ENCODE peak calls at places on chromosomes 5 and 9, in six cellular contexts. One of them, this sample, is unnamed.

GRCh38 chr9:99478469-99479027 is 256.5 kb downstream of the SEC61B start:
- DNase-seq in fibroblast of mammary gland: no peak
- DNase-seq in cardiac muscle cell: no peak
- DNase-seq in PC-3: no peak
- DNase-seq in H7: no peak
- DNase-seq in HuH-7.5: no peak
- DNase-seq in this sample: no peak

GRCh38 chr5:75203604-75204003 is 33.1 kb downstream of the ANKRD31 start:
- DNase-seq in fibroblast of mammary gland: no peak
- DNase-seq in cardiac muscle cell: no peak
- DNase-seq in PC-3: no peak
- DNase-seq in H7: no peak
- DNase-seq in HuH-7.5: no peak
- DNase-seq in this sample: no peak

GRCh38 chr5:565782-566445 is 41.7 kb upstream of the SLC9A3 start:
- DNase-seq in fibroblast of mammary gland: peak
- DNase-seq in cardiac muscle cell: no peak
- DNase-seq in PC-3: peak
- DNase-seq in H7: peak
- DNase-seq in HuH-7.5: no peak
- DNase-seq in this sample: no peak

GRCh38 chr9:21750021-21750735 is 52.3 kb upstream of the MTAP start:
- DNase-seq in fibroblast of mammary gland: peak
- DNase-seq in cardiac muscle cell: no peak
- DNase-seq in PC-3: no peak
- DNase-seq in H7: no peak
- DNase-seq in HuH-7.5: no peak
- DNase-seq in this sample: no peak

GRCh38 chr5:157842185-157842584 is 16.8 kb downstream of the CLINT1 start:
- DNase-seq in fibroblast of mammary gland: no peak
- DNase-seq in cardiac muscle cell: no peak
- DNase-seq in PC-3: no peak
- DNase-seq in H7: no peak
- DNase-seq in HuH-7.5: no peak
- DNase-seq in this sample: no peak

GRCh38 chr9:94741856-94742255 is 15.4 kb downstream of the AOPEP start:
- DNase-seq in fibroblast of mammary gland: no peak
- DNase-seq in cardiac muscle cell: no peak
- DNase-seq in PC-3: no peak
- DNase-seq in H7: no peak
- DNase-seq in HuH-7.5: no peak
- DNase-seq in this sample: no peak

GRCh38 chr5:159849437-159850191 is 66.7 kb upstream of the ADRA1B start:
- DNase-seq in fibroblast of mammary gland: peak
- DNase-seq in cardiac muscle cell: no peak
- DNase-seq in PC-3: peak
- DNase-seq in H7: no peak
- DNase-seq in HuH-7.5: no peak
- DNase-seq in this sample: no peak

GRCh38 chr5:93620487-93621339 is 37.7 kb downstream of the NR2F1 start:
- DNase-seq in fibroblast of mammary gland: peak
- DNase-seq in cardiac muscle cell: peak
- DNase-seq in PC-3: peak
- DNase-seq in H7: peak
- DNase-seq in HuH-7.5: peak
- DNase-seq in this sample: peak

GRCh38 chr9:2053883-2054845 is 39.0 kb downstream of the SMARCA2 start:
- DNase-seq in fibroblast of mammary gland: peak
- DNase-seq in cardiac muscle cell: no peak
- DNase-seq in PC-3: no peak
- DNase-seq in H7: no peak
- DNase-seq in HuH-7.5: no peak
- DNase-seq in this sample: no peak

GRCh38 chr5:142740903-142741302 is 29.3 kb upstream of the ARHGAP26 start:
- DNase-seq in fibroblast of mammary gland: peak
- DNase-seq in cardiac muscle cell: no peak
- DNase-seq in PC-3: no peak
- DNase-seq in H7: no peak
- DNase-seq in HuH-7.5: no peak
- DNase-seq in this sample: no peak

GRCh38 chr9:121743441-121744001 is 92.1 kb downstream of the DAB2IP start:
- DNase-seq in fibroblast of mammary gland: peak
- DNase-seq in cardiac muscle cell: peak
- DNase-seq in PC-3: peak
- DNase-seq in H7: peak
- DNase-seq in HuH-7.5: peak
- DNase-seq in this sample: peak

GRCh38 chr9:17578911-17579793 is at the start of gene SH3GL2:
- DNase-seq in fibroblast of mammary gland: peak
- DNase-seq in cardiac muscle cell: peak
- DNase-seq in PC-3: peak
- DNase-seq in H7: peak
- DNase-seq in HuH-7.5: no peak
- DNase-seq in this sample: no peak

GRCh38 chr9:89996717-89997116 is 391.9 kb downstream of the GADD45G start:
- DNase-seq in fibroblast of mammary gland: peak
- DNase-seq in cardiac muscle cell: no peak
- DNase-seq in PC-3: no peak
- DNase-seq in H7: no peak
- DNase-seq in HuH-7.5: peak
- DNase-seq in this sample: no peak

GRCh38 chr9:124392855-124393460 is 22.3 kb downstream of the PSMB7 start:
- DNase-seq in fibroblast of mammary gland: peak
- DNase-seq in cardiac muscle cell: peak
- DNase-seq in PC-3: peak
- DNase-seq in H7: peak
- DNase-seq in HuH-7.5: no peak
- DNase-seq in this sample: peak

GRCh38 chr5:66558562-66558961 is 37.6 kb upstream of the MAST4 start:
- DNase-seq in fibroblast of mammary gland: no peak
- DNase-seq in cardiac muscle cell: no peak
- DNase-seq in PC-3: no peak
- DNase-seq in H7: no peak
- DNase-seq in HuH-7.5: no peak
- DNase-seq in this sample: no peak

GRCh38 chr9:123327697-123328100 is 28.3 kb upstream of the CRB2 start:
- DNase-seq in fibroblast of mammary gland: no peak
- DNase-seq in cardiac muscle cell: no peak
- DNase-seq in PC-3: peak
- DNase-seq in H7: no peak
- DNase-seq in HuH-7.5: no peak
- DNase-seq in this sample: no peak

GRCh38 chr9:89597711-89598707 is 6.8 kb upstream of the GADD45G start:
- DNase-seq in fibroblast of mammary gland: peak
- DNase-seq in cardiac muscle cell: peak
- DNase-seq in PC-3: peak
- DNase-seq in H7: peak
- DNase-seq in HuH-7.5: no peak
- DNase-seq in this sample: peak

GRCh38 chr5:404666-405241 is 38.2 kb upstream of the EXOC3 start:
- DNase-seq in fibroblast of mammary gland: no peak
- DNase-seq in cardiac muscle cell: no peak
- DNase-seq in PC-3: no peak
- DNase-seq in H7: peak
- DNase-seq in HuH-7.5: no peak
- DNase-seq in this sample: no peak

GRCh38 chr9:79701651-79702050 is 129.9 kb downstream of the TLE4 start:
- DNase-seq in fibroblast of mammary gland: peak
- DNase-seq in cardiac muscle cell: no peak
- DNase-seq in PC-3: peak
- DNase-seq in H7: no peak
- DNase-seq in HuH-7.5: no peak
- DNase-seq in this sample: no peak

GRCh38 chr5:136053336-136054121 is 24.7 kb downstream of the TGFBI start:
- DNase-seq in fibroblast of mammary gland: peak
- DNase-seq in cardiac muscle cell: no peak
- DNase-seq in PC-3: peak
- DNase-seq in H7: no peak
- DNase-seq in HuH-7.5: peak
- DNase-seq in this sample: peak

GRCh38 chr5:171415115-171415730 is 4.2 kb upstream of the FGF18 start:
- DNase-seq in fibroblast of mammary gland: peak
- DNase-seq in cardiac muscle cell: no peak
- DNase-seq in PC-3: peak
- DNase-seq in H7: peak
- DNase-seq in HuH-7.5: no peak
- DNase-seq in this sample: no peak